ENCODE peak calls at places on chromosomes 3 and 15, in ten cellular contexts. One of them, this sample, is unnamed.

GRCh38 chr3:184740509-184741258 is 28.8 kb upstream of the MAGEF1 start:
- DNase-seq in GM23338: no peak
- DNase-seq in stomach: peak; percentile 14
- DNase-seq in fibroblast of pulmonary artery: peak; percentile 42
- DNase-seq in endothelial cell: no peak
- DNase-seq in sigmoid colon: no peak
- DNase-seq in transverse colon: no peak
- DNase-seq in neural crest cell: no peak
- DNase-seq in left ventricle myocardium inferior: no peak
- DNase-seq in ovary: peak; percentile 5
- DNase-seq in this sample: no peak

GRCh38 chr3:7328339-7328738 is 467.4 kb downstream of the GRM7 start:
- DNase-seq in GM23338: no peak
- DNase-seq in stomach: no peak
- DNase-seq in fibroblast of pulmonary artery: no peak
- DNase-seq in endothelial cell: no peak
- DNase-seq in sigmoid colon: no peak
- DNase-seq in transverse colon: no peak
- DNase-seq in neural crest cell: no peak
- DNase-seq in left ventricle myocardium inferior: no peak
- DNase-seq in ovary: no peak
- DNase-seq in this sample: no peak

GRCh38 chr15:62775932-62776331 is 266.6 kb upstream of the TPM1 start:
- DNase-seq in GM23338: no peak
- DNase-seq in stomach: no peak
- DNase-seq in fibroblast of pulmonary artery: no peak
- DNase-seq in endothelial cell: no peak
- DNase-seq in sigmoid colon: no peak
- DNase-seq in transverse colon: no peak
- DNase-seq in neural crest cell: no peak
- DNase-seq in left ventricle myocardium inferior: no peak
- DNase-seq in ovary: no peak
- DNase-seq in this sample: no peak

GRCh38 chr3:33277193-33277882 is at the start of gene FBXL2:
- DNase-seq in GM23338: peak; percentile 96
- DNase-seq in stomach: peak; percentile 56
- DNase-seq in fibroblast of pulmonary artery: peak; percentile 71
- DNase-seq in endothelial cell: peak; percentile 90
- DNase-seq in sigmoid colon: peak; percentile 72
- DNase-seq in transverse colon: peak; percentile 24
- DNase-seq in neural crest cell: peak; percentile 80
- DNase-seq in left ventricle myocardium inferior: peak; percentile 71
- DNase-seq in ovary: peak; percentile 39
- DNase-seq in this sample: peak; percentile 45

GRCh38 chr3:57000012-57000411 is 60.5 kb upstream of the SPATA12 start:
- DNase-seq in GM23338: no peak
- DNase-seq in stomach: no peak
- DNase-seq in fibroblast of pulmonary artery: no peak
- DNase-seq in endothelial cell: no peak
- DNase-seq in sigmoid colon: no peak
- DNase-seq in transverse colon: no peak
- DNase-seq in neural crest cell: no peak
- DNase-seq in left ventricle myocardium inferior: no peak
- DNase-seq in ovary: no peak
- DNase-seq in this sample: no peak

GRCh38 chr3:119184808-119185690 is 11.7 kb downstream of the UPK1B start:
- DNase-seq in GM23338: no peak
- DNase-seq in stomach: no peak
- DNase-seq in fibroblast of pulmonary artery: peak; percentile 79
- DNase-seq in endothelial cell: no peak
- DNase-seq in sigmoid colon: no peak
- DNase-seq in transverse colon: no peak
- DNase-seq in neural crest cell: no peak
- DNase-seq in left ventricle myocardium inferior: no peak
- DNase-seq in ovary: no peak
- DNase-seq in this sample: no peak

GRCh38 chr3:133379926-133380325 is 19.9 kb upstream of the BFSP2 start:
- DNase-seq in GM23338: no peak
- DNase-seq in stomach: no peak
- DNase-seq in fibroblast of pulmonary artery: no peak
- DNase-seq in endothelial cell: no peak
- DNase-seq in sigmoid colon: no peak
- DNase-seq in transverse colon: no peak
- DNase-seq in neural crest cell: no peak
- DNase-seq in left ventricle myocardium inferior: no peak
- DNase-seq in ovary: no peak
- DNase-seq in this sample: no peak

GRCh38 chr3:165742351-165742750 is 94.9 kb downstream of the BCHE start:
- DNase-seq in GM23338: no peak
- DNase-seq in stomach: no peak
- DNase-seq in fibroblast of pulmonary artery: no peak
- DNase-seq in endothelial cell: no peak
- DNase-seq in sigmoid colon: no peak
- DNase-seq in transverse colon: no peak
- DNase-seq in neural crest cell: no peak
- DNase-seq in left ventricle myocardium inferior: no peak
- DNase-seq in ovary: no peak
- DNase-seq in this sample: no peak

GRCh38 chr3:169699536-169700050 is 36.1 kb upstream of the MECOM start:
- DNase-seq in GM23338: no peak
- DNase-seq in stomach: no peak
- DNase-seq in fibroblast of pulmonary artery: peak; percentile 85
- DNase-seq in endothelial cell: no peak
- DNase-seq in sigmoid colon: peak; percentile 87
- DNase-seq in transverse colon: no peak
- DNase-seq in neural crest cell: no peak
- DNase-seq in left ventricle myocardium inferior: peak; percentile 84
- DNase-seq in ovary: peak; percentile 84
- DNase-seq in this sample: no peak

GRCh38 chr3:151085889-151086483 is 522 bp downstream of the MED12L start:
- DNase-seq in GM23338: peak; percentile 60
- DNase-seq in stomach: no peak
- DNase-seq in fibroblast of pulmonary artery: no peak
- DNase-seq in endothelial cell: peak; percentile 52
- DNase-seq in sigmoid colon: no peak
- DNase-seq in transverse colon: peak; percentile 10
- DNase-seq in neural crest cell: peak; percentile 51
- DNase-seq in left ventricle myocardium inferior: no peak
- DNase-seq in ovary: peak; percentile 14
- DNase-seq in this sample: peak; percentile 18

GRCh38 chr3:62708642-62709041 is 166.6 kb downstream of the CADPS start:
- DNase-seq in GM23338: peak; percentile 40
- DNase-seq in stomach: no peak
- DNase-seq in fibroblast of pulmonary artery: no peak
- DNase-seq in endothelial cell: no peak
- DNase-seq in sigmoid colon: no peak
- DNase-seq in transverse colon: no peak
- DNase-seq in neural crest cell: peak; percentile 11
- DNase-seq in left ventricle myocardium inferior: no peak
- DNase-seq in ovary: no peak
- DNase-seq in this sample: no peak

GRCh38 chr3:9732080-9732752 is 681 bp downstream of the BRPF1 start:
- DNase-seq in GM23338: peak; percentile 44
- DNase-seq in stomach: peak; percentile 29
- DNase-seq in fibroblast of pulmonary artery: no peak
- DNase-seq in endothelial cell: peak; percentile 57
- DNase-seq in sigmoid colon: no peak
- DNase-seq in transverse colon: peak; percentile 26
- DNase-seq in neural crest cell: no peak
- DNase-seq in left ventricle myocardium inferior: no peak
- DNase-seq in ovary: no peak
- DNase-seq in this sample: no peak

GRCh38 chr3:63673111-63673510 is 20.6 kb downstream of the SNTN start:
- DNase-seq in GM23338: no peak
- DNase-seq in stomach: no peak
- DNase-seq in fibroblast of pulmonary artery: no peak
- DNase-seq in endothelial cell: no peak
- DNase-seq in sigmoid colon: no peak
- DNase-seq in transverse colon: no peak
- DNase-seq in neural crest cell: no peak
- DNase-seq in left ventricle myocardium inferior: no peak
- DNase-seq in ovary: no peak
- DNase-seq in this sample: no peak

GRCh38 chr15:65054333-65055200 is 9.4 kb downstream of the SLC51B start:
- DNase-seq in GM23338: peak; percentile 85
- DNase-seq in stomach: peak; percentile 80
- DNase-seq in fibroblast of pulmonary artery: peak; percentile 78
- DNase-seq in endothelial cell: peak; percentile 85
- DNase-seq in sigmoid colon: peak; percentile 91
- DNase-seq in transverse colon: peak; percentile 79
- DNase-seq in neural crest cell: peak; percentile 85
- DNase-seq in left ventricle myocardium inferior: peak; percentile 77
- DNase-seq in ovary: peak; percentile 66
- DNase-seq in this sample: peak; percentile 87

GRCh38 chr15:91156175-91156726 is 56.2 kb downstream of the SV2B start:
- DNase-seq in GM23338: no peak
- DNase-seq in stomach: no peak
- DNase-seq in fibroblast of pulmonary artery: no peak
- DNase-seq in endothelial cell: no peak
- DNase-seq in sigmoid colon: no peak
- DNase-seq in transverse colon: no peak
- DNase-seq in neural crest cell: no peak
- DNase-seq in left ventricle myocardium inferior: no peak
- DNase-seq in ovary: no peak
- DNase-seq in this sample: no peak

GRCh38 chr3:124491875-124492274 is 238.4 kb upstream of the UMPS start:
- DNase-seq in GM23338: no peak
- DNase-seq in stomach: no peak
- DNase-seq in fibroblast of pulmonary artery: no peak
- DNase-seq in endothelial cell: no peak
- DNase-seq in sigmoid colon: no peak
- DNase-seq in transverse colon: no peak
- DNase-seq in neural crest cell: no peak
- DNase-seq in left ventricle myocardium inferior: no peak
- DNase-seq in ovary: no peak
- DNase-seq in this sample: no peak

GRCh38 chr3:124491098-124491497 is 239.2 kb upstream of the UMPS start:
- DNase-seq in GM23338: no peak
- DNase-seq in stomach: no peak
- DNase-seq in fibroblast of pulmonary artery: no peak
- DNase-seq in endothelial cell: no peak
- DNase-seq in sigmoid colon: no peak
- DNase-seq in transverse colon: peak; percentile 49
- DNase-seq in neural crest cell: no peak
- DNase-seq in left ventricle myocardium inferior: no peak
- DNase-seq in ovary: no peak
- DNase-seq in this sample: no peak

GRCh38 chr3:124483915-124484470 is 246.3 kb upstream of the UMPS start:
- DNase-seq in GM23338: no peak
- DNase-seq in stomach: no peak
- DNase-seq in fibroblast of pulmonary artery: no peak
- DNase-seq in endothelial cell: no peak
- DNase-seq in sigmoid colon: no peak
- DNase-seq in transverse colon: no peak
- DNase-seq in neural crest cell: no peak
- DNase-seq in left ventricle myocardium inferior: no peak
- DNase-seq in ovary: no peak
- DNase-seq in this sample: no peak

GRCh38 chr3:124489506-124489905 is 240.7 kb upstream of the UMPS start:
- DNase-seq in GM23338: no peak
- DNase-seq in stomach: no peak
- DNase-seq in fibroblast of pulmonary artery: no peak
- DNase-seq in endothelial cell: no peak
- DNase-seq in sigmoid colon: no peak
- DNase-seq in transverse colon: peak; percentile 16
- DNase-seq in neural crest cell: no peak
- DNase-seq in left ventricle myocardium inferior: no peak
- DNase-seq in ovary: no peak
- DNase-seq in this sample: no peak

DNA sequence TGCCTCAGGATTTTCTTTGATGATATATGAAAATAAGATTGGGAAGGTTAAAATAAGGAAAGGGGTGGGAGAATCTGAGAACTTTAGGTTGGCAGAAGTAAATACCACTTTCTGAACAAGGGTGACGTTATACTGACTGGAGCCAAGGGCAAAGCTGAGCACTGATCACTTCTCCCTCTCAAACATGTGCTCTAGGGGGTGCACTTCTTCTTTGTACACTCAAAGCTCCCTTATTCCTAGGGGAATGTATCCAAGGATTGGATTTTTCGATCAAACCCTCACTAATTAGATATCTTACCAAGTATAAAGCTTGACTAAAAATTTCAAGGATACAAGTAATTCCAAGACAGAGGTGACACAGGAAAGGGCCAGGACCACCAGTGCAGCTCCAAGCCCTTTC is 243.9 kb upstream of the UMPS start:
- DNase-seq in GM23338: peak; percentile 23
- DNase-seq in stomach: no peak
- DNase-seq in fibroblast of pulmonary artery: no peak
- DNase-seq in endothelial cell: no peak
- DNase-seq in sigmoid colon: no peak
- DNase-seq in transverse colon: no peak
- DNase-seq in neural crest cell: no peak
- DNase-seq in left ventricle myocardium inferior: no peak
- DNase-seq in ovary: no peak
- DNase-seq in this sample: no peak
- TF ChIP-seq CTCF in GM23338: peak; percentile 62
- TF ChIP-seq CTCF in stomach: no peak
- TF ChIP-seq CTCF in fibroblast of pulmonary artery: no peak
- TF ChIP-seq CTCF in endothelial cell: no peak
- TF ChIP-seq CTCF in sigmoid colon: no peak
- TF ChIP-seq CTCF in transverse colon: no peak
- TF ChIP-seq CTCF in neural crest cell: no peak
- TF ChIP-seq CTCF in left ventricle myocardium inferior: no peak
- TF ChIP-seq CTCF in ovary: no peak
- TF ChIP-seq CTCF in this sample: peak; percentile 44

GRCh38 chr3:157159037-157159761 is 748 bp downstream of the CCNL1 start:
- DNase-seq in GM23338: peak; percentile 82
- DNase-seq in stomach: peak; percentile 64
- DNase-seq in fibroblast of pulmonary artery: peak; percentile 58
- DNase-seq in endothelial cell: peak; percentile 72
- DNase-seq in sigmoid colon: peak; percentile 82
- DNase-seq in transverse colon: peak; percentile 79
- DNase-seq in neural crest cell: peak; percentile 54
- DNase-seq in left ventricle myocardium inferior: peak; percentile 65
- DNase-seq in ovary: peak; percentile 52
- DNase-seq in this sample: no peak
- TF ChIP-seq CTCF in GM23338: peak; percentile 28
- TF ChIP-seq CTCF in stomach: no peak
- TF ChIP-seq CTCF in fibroblast of pulmonary artery: no peak
- TF ChIP-seq CTCF in endothelial cell: no peak
- TF ChIP-seq CTCF in sigmoid colon: no peak
- TF ChIP-seq CTCF in transverse colon: no peak
- TF ChIP-seq CTCF in neural crest cell: peak; percentile 36
- TF ChIP-seq CTCF in left ventricle myocardium inferior: peak; percentile 1
- TF ChIP-seq CTCF in ovary: no peak
- TF ChIP-seq CTCF in this sample: no peak

GRCh38 chr3:114370537-114371174 is 76.8 kb downstream of the TIGIT start:
- DNase-seq in GM23338: peak; percentile 75
- DNase-seq in stomach: no peak
- DNase-seq in fibroblast of pulmonary artery: no peak
- DNase-seq in endothelial cell: no peak
- DNase-seq in sigmoid colon: no peak
- DNase-seq in transverse colon: no peak
- DNase-seq in neural crest cell: no peak
- DNase-seq in left ventricle myocardium inferior: no peak
- DNase-seq in ovary: no peak
- DNase-seq in this sample: no peak
- TF ChIP-seq CTCF in GM23338: peak; percentile 80
- TF ChIP-seq CTCF in stomach: no peak
- TF ChIP-seq CTCF in fibroblast of pulmonary artery: peak; percentile 10
- TF ChIP-seq CTCF in endothelial cell: peak; percentile 52
- TF ChIP-seq CTCF in sigmoid colon: no peak
- TF ChIP-seq CTCF in transverse colon: no peak
- TF ChIP-seq CTCF in neural crest cell: no peak
- TF ChIP-seq CTCF in left ventricle myocardium inferior: no peak
- TF ChIP-seq CTCF in ovary: no peak
- TF ChIP-seq CTCF in this sample: no peak

GRCh38 chr15:26971303-26972018 is 480 bp downstream of the GABRG3 start:
- DNase-seq in GM23338: peak; percentile 63
- DNase-seq in stomach: no peak
- DNase-seq in fibroblast of pulmonary artery: no peak
- DNase-seq in endothelial cell: peak; percentile 41
- DNase-seq in sigmoid colon: no peak
- DNase-seq in transverse colon: no peak
- DNase-seq in neural crest cell: peak; percentile 32
- DNase-seq in left ventricle myocardium inferior: no peak
- DNase-seq in ovary: no peak
- DNase-seq in this sample: no peak
- TF ChIP-seq CTCF in GM23338: peak; percentile 26
- TF ChIP-seq CTCF in stomach: no peak
- TF ChIP-seq CTCF in fibroblast of pulmonary artery: no peak
- TF ChIP-seq CTCF in endothelial cell: no peak
- TF ChIP-seq CTCF in sigmoid colon: no peak
- TF ChIP-seq CTCF in transverse colon: no peak
- TF ChIP-seq CTCF in neural crest cell: peak; percentile 29
- TF ChIP-seq CTCF in left ventricle myocardium inferior: no peak
- TF ChIP-seq CTCF in ovary: no peak
- TF ChIP-seq CTCF in this sample: peak; percentile 18

This sample was measured in D721Med.